ENCODE peak calls at places on chromosomes 2 and 18, in ten cellular contexts. Q is effector memory CD4-positive, alpha-beta T cell; E is HFF-Myc; R is adrenal gland; U is GM12865; H is A549; P is heart right ventricle; C is fibroblast of lung; M is foreskin fibroblast; G is aorta. A is an unnamed sample.
A peak's percentile ranks its signal among the peaks of the same experiment; 100 is the strongest.

GRCh38 chr2:208466133-208466919 is 59.7 kb downstream of the PTH2R start:
- DNase-seq in Q (no peak), E (peak; percentile 4), R (peak; percentile 52), U (peak; percentile 59), H (peak; percentile 55), P (no peak), C (peak; percentile 4), M (peak; percentile 0), G (no peak), A (peak; percentile 23)

GRCh38 chr2:207217442-207217841 is 51.7 kb upstream of the KLF7 start:
- DNase-seq in Q (no peak), E (no peak), R (no peak), U (no peak), H (no peak), P (no peak), C (no peak), M (no peak), G (no peak), A (no peak)

GRCh38 chr2:11743846-11744553 is 2.4 kb upstream of the LPIN1 start:
- DNase-seq in Q (peak; percentile 74), E (peak; percentile 100), R (peak; percentile 98), U (peak; percentile 87), H (peak; percentile 99), P (peak; percentile 90), C (peak; percentile 100), M (peak; percentile 100), G (peak; percentile 97), A (peak; percentile 94)

GRCh38 chr2:1687254-1687653 is 57.1 kb downstream of the PXDN start:
- DNase-seq in Q (no peak), E (no peak), R (no peak), U (no peak), H (no peak), P (no peak), C (no peak), M (no peak), G (no peak), A (no peak)

GRCh38 chr2:61632276-61633169 is 94.4 kb upstream of the XPO1 start:
- DNase-seq in Q (no peak), E (no peak), R (peak; percentile 53), U (no peak), H (no peak), P (no peak), C (no peak), M (peak; percentile 42), G (no peak), A (no peak)

GRCh38 chr18:2139676-2140075 is 431.6 kb downstream of the METTL4 start:
- DNase-seq in Q (no peak), E (no peak), R (no peak), U (no peak), H (no peak), P (no peak), C (peak; percentile 5), M (peak; percentile 33), G (no peak), A (no peak)

GRCh38 chr18:70371085-70371735 is 82.4 kb downstream of the SOCS6 start:
- DNase-seq in Q (no peak), E (no peak), R (no peak), U (no peak), H (no peak), P (no peak), C (no peak), M (no peak), G (no peak), A (no peak)

GRCh38 chr2:240429872-240430491 is 5.5 kb upstream of the GPC1 start:
- DNase-seq in Q (no peak), E (no peak), R (peak; percentile 34), U (no peak), H (no peak), P (no peak), C (no peak), M (no peak), G (peak; percentile 49), A (no peak)

GRCh38 chr18:1541478-1541877 is 636.8 kb downstream of the ADCYAP1 start:
- DNase-seq in Q (no peak), E (no peak), R (no peak), U (no peak), H (no peak), P (no peak), C (no peak), M (no peak), G (no peak), A (no peak)

GRCh38 chr2:146820672-146821071 is 1024.2 kb upstream of the ACVR2A start:
- DNase-seq in Q (no peak), E (no peak), R (no peak), U (no peak), H (no peak), P (no peak), C (peak; percentile 68), M (peak; percentile 82), G (no peak), A (no peak)

GRCh38 chr2:197311521-197312033 is 997 bp upstream of the ANKRD44 start:
- DNase-seq in Q (no peak), E (no peak), R (no peak), U (no peak), H (no peak), P (no peak), C (no peak), M (peak; percentile 5), G (no peak), A (peak; percentile 19)

GRCh38 chr2:197309369-197310231 is 980 bp downstream of the ANKRD44 start:
- DNase-seq in Q (peak; percentile 19), E (no peak), R (peak; percentile 67), U (peak; percentile 59), H (no peak), P (peak; percentile 23), C (no peak), M (peak; percentile 27), G (peak; percentile 78), A (peak; percentile 69)

GRCh38 chr2:197310271-197310939 is at the start of gene ANKRD44:
- DNase-seq in Q (peak; percentile 87), E (peak; percentile 19), R (peak; percentile 96), U (peak; percentile 93), H (peak; percentile 83), P (peak; percentile 93), C (peak; percentile 81), M (peak; percentile 94), G (peak; percentile 97), A (peak; percentile 51)

GRCh38 chr2:197312186-197312585 is 1.6 kb upstream of the ANKRD44 start:
- DNase-seq in Q (no peak), E (no peak), R (no peak), U (no peak), H (no peak), P (no peak), C (no peak), M (no peak), G (no peak), A (no peak)

GRCh38 chr2:197310940-197311485 is 433 bp upstream of the ANKRD44 start:
- DNase-seq in Q (no peak), E (no peak), R (no peak), U (no peak), H (no peak), P (no peak), C (no peak), M (peak; percentile 8), G (no peak), A (no peak)
- H3K4me3 ChIP-seq in Q (peak overlapping the region; percentile 53), E (peak overlapping the region; percentile 55), R (peak overlapping the region; percentile 90), U (peak overlapping the region; percentile 80), H (peak overlapping the region; percentile 97), P (peak overlapping the region; percentile 66), C (peak overlapping the region; percentile 48), M (peak overlapping the region; percentile 61), G (peak overlapping the region; percentile 97), A (peak overlapping the region; percentile 73)

DNA sequence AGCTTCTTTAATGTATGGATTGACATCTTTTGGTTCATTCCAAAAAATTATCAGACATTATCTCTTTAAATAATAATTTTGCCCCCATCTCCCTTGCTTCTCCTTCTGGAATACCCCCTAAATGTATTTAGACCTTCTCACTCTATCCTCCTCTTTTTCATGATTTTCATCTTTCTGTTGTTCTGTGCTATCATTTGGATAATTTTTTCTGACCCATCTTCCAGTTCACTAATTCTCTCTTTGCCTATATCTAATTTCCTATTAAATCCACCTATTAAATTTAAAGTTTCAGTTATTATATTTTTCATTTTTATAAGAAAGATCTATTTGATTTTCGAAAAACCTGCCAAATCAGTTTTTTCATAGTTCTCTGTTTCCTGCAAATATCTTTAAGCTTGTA is 67.8 kb upstream of the ODC1 start:
- DNase-seq in Q (no peak), E (no peak), R (no peak), U (no peak), H (no peak), P (no peak), C (no peak), M (no peak), G (no peak), A (no peak)
- H3K4me3 ChIP-seq in Q (no peak overlapping the region), E (no peak overlapping the region), R (no peak overlapping the region), U (no peak overlapping the region), H (no peak overlapping the region), P (no peak overlapping the region), C (no peak overlapping the region), M (no peak overlapping the region), G (no peak overlapping the region), A (no peak overlapping the region)

GRCh38 chr2:101480764-101481163 is 5.9 kb upstream of the RFX8 start:
- DNase-seq in Q (no peak), E (no peak), R (no peak), U (no peak), H (no peak), P (no peak), C (no peak), M (no peak), G (no peak), A (no peak)

GRCh38 chr2:101486994-101487393 is 12.1 kb upstream of the RFX8 start:
- DNase-seq in Q (no peak), E (no peak), R (no peak), U (no peak), H (no peak), P (no peak), C (no peak), M (no peak), G (no peak), A (no peak)

GRCh38 chr2:101485856-101486255 is 10.9 kb upstream of the RFX8 start:
- DNase-seq in Q (no peak), E (no peak), R (no peak), U (no peak), H (no peak), P (no peak), C (no peak), M (no peak), G (no peak), A (no peak)

GRCh38 chr2:101486258-101486701 is 11.4 kb upstream of the RFX8 start:
- DNase-seq in Q (no peak), E (no peak), R (no peak), U (no peak), H (no peak), P (no peak), C (no peak), M (no peak), G (no peak), A (no peak)
- H3K4me3 ChIP-seq in Q (no peak overlapping the region), E (no peak overlapping the region), R (no peak overlapping the region), U (no peak overlapping the region), H (no peak overlapping the region), P (no peak overlapping the region), C (no peak overlapping the region), M (no peak overlapping the region), G (no peak overlapping the region), A (no peak overlapping the region)

DNA sequence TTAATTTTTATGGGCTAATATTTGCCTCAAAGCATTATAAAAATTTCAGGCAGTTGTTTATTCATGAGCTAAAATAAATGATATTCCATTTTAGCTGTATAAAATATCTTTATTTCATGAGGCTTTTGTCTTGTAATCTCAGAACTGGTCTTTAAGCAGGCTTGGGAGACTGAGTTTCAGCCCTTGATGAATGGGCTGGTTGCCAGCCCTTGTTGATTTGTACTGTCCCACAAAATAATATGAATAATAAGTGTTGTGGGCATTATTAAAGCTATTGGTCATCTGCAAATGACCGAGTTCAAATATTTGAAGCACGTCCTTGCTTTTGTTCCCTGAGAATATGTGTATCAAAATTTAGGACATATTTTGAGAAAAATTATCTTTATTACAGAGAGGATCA is 18.2 kb downstream of the INPP1 start:
- DNase-seq in Q (no peak), E (no peak), R (no peak), U (no peak), H (no peak), P (no peak), C (no peak), M (no peak), G (no peak), A (no peak)
- H3K4me3 ChIP-seq in Q (no peak overlapping the region), E (no peak overlapping the region), R (no peak overlapping the region), U (no peak overlapping the region), H (no peak overlapping the region), P (no peak overlapping the region), C (no peak overlapping the region), M (no peak overlapping the region), G (no peak overlapping the region), A (no peak overlapping the region)